ENCODE peak calls at places on chromosome 22, in four cellular contexts. I is CD8-positive, alpha-beta T cell; H is K562; B is ovary. D is an unnamed sample.
A peak's percentile ranks its signal among the peaks of the same experiment; 100 is the strongest.

GRCh38 chr22:34645375-34645774 is 420.6 kb upstream of the ISX start:
- DNase-seq in I (no peak), H (no peak), B (no peak), D (no peak)

GRCh38 chr22:38505595-38506117 is 455 bp downstream of the DDX17 start:
- DNase-seq in I (peak; percentile 64), B (peak; percentile 80), H (peak; percentile 80), D (peak; percentile 79)

GRCh38 chr22:31647516-31647915 is 14.5 kb downstream of the PISD start:
- DNase-seq in H (no peak), B (no peak), I (no peak), D (no peak)

GRCh38 chr22:17606472-17606871 is 22.1 kb downstream of the ATP6V1E1 start:
- DNase-seq in I (no peak), H (no peak), B (no peak), D (no peak)

GRCh38 chr22:41382610-41383009 is 868 bp downstream of the TEF start:
- DNase-seq in H (peak; percentile 20), B (peak; percentile 58), I (no peak), D (no peak)

GRCh38 chr22:27400811-27401210 is 400.7 kb downstream of the MN1 start:
- DNase-seq in B (no peak), I (no peak), H (no peak), D (no peak)

GRCh38 chr22:40281717-40282116 is 64.6 kb upstream of the ADSL start:
- DNase-seq in I (no peak), B (no peak), H (no peak), D (no peak)

GRCh38 chr22:46974631-46975585 is 212.5 kb downstream of the TBC1D22A start:
- DNase-seq in H (no peak), B (no peak), I (no peak), D (no peak)

GRCh38 chr22:45878051-45878764 is 98.8 kb downstream of the WNT7B start:
- DNase-seq in H (no peak), I (no peak), B (no peak), D (no peak)

GRCh38 chr22:27194096-27194748 is 536.8 kb downstream of the MIAT start:
- DNase-seq in I (no peak), H (no peak), B (no peak), D (no peak)

GRCh38 chr22:44088976-44089570 is 65.0 kb downstream of the PARVB start:
- DNase-seq in H (no peak), I (no peak), B (no peak), D (no peak)

GRCh38 chr22:44702479-44703219 is 645 bp downstream of the PRR5 start:
- DNase-seq in I (peak; percentile 33), B (peak; percentile 46), H (no peak), D (peak; percentile 40)

GRCh38 chr22:44583076-44583760 is 85.2 kb upstream of the RTL6 start:
- DNase-seq in B (no peak), H (no peak), I (no peak), D (no peak)

GRCh38 chr22:30392661-30393321 is 4.0 kb upstream of the SEC14L2 start:
- DNase-seq in H (no peak), B (no peak), I (no peak), D (peak; percentile 32)

GRCh38 chr22:32754413-32755041 is 47.0 kb upstream of the TIMP3 start:
- DNase-seq in B (no peak), I (no peak), H (no peak), D (no peak)

GRCh38 chr22:18042685-18043084 is 18.3 kb upstream of the MICAL3 start:
- DNase-seq in H (no peak), B (no peak), I (no peak), D (no peak)

GRCh38 chr22:29716814-29717213 is 3.0 kb upstream of the CABP7 start:
- DNase-seq in B (peak; percentile 57), I (no peak), H (peak; percentile 66), D (peak; percentile 57)

GRCh38 chr22:39703890-39704658 is 133.5 kb downstream of the CACNA1I start:
- DNase-seq in I (no peak), H (no peak), B (peak; percentile 28), D (no peak)

GRCh38 chr22:46029574-46030200 is 52.7 kb upstream of the WNT7B start:
- DNase-seq in H (no peak), I (no peak), B (no peak), D (no peak)

GRCh38 chr22:33841281-33842005 is 78.8 kb downstream of the LARGE1 start:
- DNase-seq in B (no peak), I (no peak), H (no peak), D (no peak)

GRCh38 chr22:30221121-30221992 is 25.2 kb downstream of the LIF start:
- DNase-seq in I (peak; percentile 42), B (no peak), H (no peak), D (no peak)

GRCh38 chr22:27278986-27279385 is 522.6 kb downstream of the MN1 start:
- DNase-seq in B (no peak), I (no peak), H (no peak), D (no peak)

GRCh38 chr22:46390652-46391301 is 55.3 kb downstream of the TRMU start:
- DNase-seq in I (no peak), B (peak; percentile 55), H (peak; percentile 37), D (peak; percentile 75)

GRCh38 chr22:31269892-31270574 is 22.3 kb downstream of the PIK3IP1 start:
- DNase-seq in I (no peak), H (no peak), B (no peak), D (no peak)

GRCh38 chr22:28917747-28918543 is 34.6 kb downstream of the ZNRF3 start:
- DNase-seq in B (peak; percentile 51), I (no peak), H (no peak), D (peak; percentile 57)

GRCh38 chr22:30575011-30575671 is 676 bp upstream of the GAL3ST1 start:
- DNase-seq in I (no peak), B (peak; percentile 38), H (no peak), D (peak; percentile 75)

GRCh38 chr22:36003972-36004674 is 24.5 kb downstream of the RBFOX2 start:
- DNase-seq in H (no peak), B (no peak), I (no peak), D (no peak)

GRCh38 chr22:35998748-35999147 is 29.9 kb downstream of the RBFOX2 start:
- DNase-seq in B (no peak), I (no peak), H (no peak), D (no peak)

GRCh38 chr22:36008131-36008530 is 20.5 kb downstream of the RBFOX2 start:
- DNase-seq in B (no peak), H (no peak), I (no peak), D (no peak)

GRCh38 chr22:36002084-36002483 is 26.5 kb downstream of the RBFOX2 start:
- DNase-seq in B (no peak), H (no peak), I (no peak), D (no peak)

GRCh38 chr22:36002861-36003260 is 25.8 kb downstream of the RBFOX2 start:
- DNase-seq in H (no peak), B (no peak), I (no peak), D (no peak)
- H3K4me1 ChIP-seq in H (peaks cover 10% of the 10 kb centered on the region), B (peaks cover 20% of the 10 kb centered on the region), I (no peaks in the 10 kb centered on the region), D (peaks cover 57% of the 10 kb centered on the region)

GRCh38 chr22:48669226-48669625 is 1158.4 kb downstream of the BRD1 start:
- DNase-seq in B (no peak), H (no peak), I (no peak), D (no peak)
- H3K4me1 ChIP-seq in B (no peaks in the 10 kb centered on the region), H (no peaks in the 10 kb centered on the region), I (no peaks in the 10 kb centered on the region), D (no peaks in the 10 kb centered on the region)

DNA sequence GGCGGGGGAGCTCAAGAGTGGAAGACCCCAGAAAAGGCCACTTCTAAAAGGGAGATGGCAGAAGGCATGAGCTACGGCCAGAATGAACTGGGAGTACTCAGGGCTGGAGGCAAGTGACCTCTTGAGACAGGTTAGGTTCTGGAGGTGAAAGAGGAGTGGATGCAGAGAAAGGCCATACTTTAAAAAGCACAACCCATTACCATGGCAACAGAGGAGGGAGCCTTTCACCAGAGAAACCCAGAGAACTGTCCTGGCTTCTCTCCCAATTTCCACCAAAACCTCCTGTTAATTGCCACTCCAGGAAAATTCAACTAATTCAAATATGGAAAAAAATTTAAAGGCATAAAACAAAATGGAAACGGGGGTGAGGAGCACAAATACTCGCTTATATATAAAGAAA is 15.8 kb downstream of the A4GALT start:
- DNase-seq in B (no peak), I (no peak), H (no peak), D (no peak)
- H3K4me1 ChIP-seq in B (no peaks in the 10 kb centered on the region), I (no peaks in the 10 kb centered on the region), H (no peaks in the 10 kb centered on the region), D (peaks cover 5% of the 10 kb centered on the region)

DNA sequence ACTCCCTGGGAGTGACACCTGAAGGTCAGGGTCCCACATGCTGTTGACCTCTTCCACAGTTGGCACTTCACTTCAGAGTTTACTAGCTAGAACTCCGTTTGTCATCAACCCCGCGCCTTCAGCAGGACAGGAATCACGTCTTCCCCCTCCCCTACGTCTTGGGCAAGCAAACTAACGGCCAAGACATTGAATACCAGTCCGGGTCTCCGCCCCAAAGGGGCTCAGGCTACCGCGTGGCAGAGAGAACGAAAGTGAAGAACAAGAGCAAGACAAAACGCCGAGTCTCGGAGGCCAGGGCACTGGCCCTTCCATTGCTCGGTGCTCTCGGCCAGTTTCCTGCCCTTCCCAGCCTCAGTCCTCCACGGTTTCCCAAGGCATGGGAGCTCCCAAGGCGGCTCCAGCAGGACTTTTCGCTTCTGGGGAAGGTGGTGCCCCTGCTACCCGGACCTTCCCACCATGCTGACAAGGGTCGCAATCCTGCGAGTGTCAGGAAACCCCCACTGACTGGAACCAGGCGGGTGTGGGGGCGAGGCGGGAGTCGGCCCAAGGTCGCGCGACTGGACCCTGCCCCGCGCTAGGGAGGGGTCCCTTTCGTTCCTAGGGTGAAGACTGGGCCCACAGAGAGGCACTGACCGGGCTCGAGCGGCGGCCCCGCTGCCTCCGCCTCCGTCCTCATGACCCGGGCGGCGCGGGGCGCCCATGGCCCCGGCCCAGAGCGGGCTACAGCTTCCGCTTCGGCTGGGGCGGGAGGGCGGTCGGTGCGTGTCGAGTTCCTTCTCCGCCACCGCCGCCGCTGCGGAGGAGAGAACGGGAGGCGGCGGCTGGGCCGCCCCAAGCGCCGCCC is at the start of gene GUCD1:
- DNase-seq in I (peak; percentile 19), H (peak; percentile 24), B (peak; percentile 26), D (peak; percentile 31)
- H3K4me1 ChIP-seq in I (peaks cover 35% of the 10 kb centered on the region), H (peaks cover 22% of the 10 kb centered on the region), B (peaks cover 12% of the 10 kb centered on the region), D (peaks cover 56% of the 10 kb centered on the region)

GRCh38 chr22:19620742-19621371 is 93.4 kb upstream of the SEPTIN5 start:
- DNase-seq in H (no peak), B (no peak), I (no peak), D (no peak)
- H3K4me1 ChIP-seq in H (no peaks in the 10 kb centered on the region), B (no peaks in the 10 kb centered on the region), I (peaks cover 8% of the 10 kb centered on the region), D (no peaks in the 10 kb centered on the region)